ENCODE peak calls at places on chromosomes 13 and 19, in seven cellular contexts. One of them, this sample, is unnamed.

GRCh38 chr13:111183959-111184684 is 69.0 kb downstream of the ARHGEF7 start:
- DNase-seq in nucleus accumbens: no peak
- DNase-seq in iPS DF 19.7: no peak
- DNase-seq in aorta: peak
- DNase-seq in A549: no peak
- DNase-seq in SW 1271: no peak
- DNase-seq in AG20443: no peak
- DNase-seq in this sample: no peak

GRCh38 chr19:34559045-34559444 is 77.5 kb downstream of the WTIP start:
- DNase-seq in SW 1271: no peak
- DNase-seq in nucleus accumbens: no peak
- DNase-seq in AG20443: no peak
- DNase-seq in iPS DF 19.7: no peak
- DNase-seq in A549: no peak
- DNase-seq in aorta: no peak
- DNase-seq in this sample: no peak

GRCh38 chr19:52474351-52475127 is 21.2 kb downstream of the ZNF578 start:
- DNase-seq in aorta: no peak
- DNase-seq in A549: no peak
- DNase-seq in nucleus accumbens: no peak
- DNase-seq in SW 1271: no peak
- DNase-seq in AG20443: no peak
- DNase-seq in iPS DF 19.7: no peak
- DNase-seq in this sample: no peak

GRCh38 chr13:25874907-25875306 is 176.9 kb downstream of the SHISA2 start:
- DNase-seq in iPS DF 19.7: no peak
- DNase-seq in aorta: no peak
- DNase-seq in A549: no peak
- DNase-seq in SW 1271: no peak
- DNase-seq in nucleus accumbens: no peak
- DNase-seq in AG20443: no peak
- DNase-seq in this sample: no peak

GRCh38 chr13:45615501-45616101 is at the start of gene ERICH6B:
- DNase-seq in nucleus accumbens: peak
- DNase-seq in iPS DF 19.7: peak
- DNase-seq in A549: no peak
- DNase-seq in AG20443: peak
- DNase-seq in aorta: peak
- DNase-seq in SW 1271: no peak
- DNase-seq in this sample: peak

GRCh38 chr19:34963531-34964406 is at the start of gene ZNF792:
- DNase-seq in SW 1271: peak
- DNase-seq in AG20443: peak
- DNase-seq in iPS DF 19.7: no peak
- DNase-seq in A549: peak
- DNase-seq in aorta: peak
- DNase-seq in nucleus accumbens: peak
- DNase-seq in this sample: peak

GRCh38 chr19:15264061-15264932 is 32.0 kb upstream of the EPHX3 start:
- DNase-seq in iPS DF 19.7: peak
- DNase-seq in nucleus accumbens: peak
- DNase-seq in A549: peak
- DNase-seq in AG20443: peak
- DNase-seq in aorta: peak
- DNase-seq in SW 1271: no peak
- DNase-seq in this sample: peak

GRCh38 chr19:55461974-55462628 is 659 bp upstream of the ISOC2 start:
- DNase-seq in aorta: no peak
- DNase-seq in nucleus accumbens: no peak
- DNase-seq in iPS DF 19.7: no peak
- DNase-seq in A549: no peak
- DNase-seq in SW 1271: peak
- DNase-seq in AG20443: peak
- DNase-seq in this sample: no peak

GRCh38 chr19:10961763-10962536 is 1.1 kb downstream of the SMARCA4 start:
- DNase-seq in iPS DF 19.7: no peak
- DNase-seq in SW 1271: no peak
- DNase-seq in nucleus accumbens: no peak
- DNase-seq in aorta: no peak
- DNase-seq in A549: no peak
- DNase-seq in AG20443: no peak
- DNase-seq in this sample: no peak

GRCh38 chr19:6273701-6274601 is 5.8 kb downstream of the MLLT1 start:
- DNase-seq in SW 1271: peak
- DNase-seq in AG20443: peak
- DNase-seq in aorta: peak
- DNase-seq in A549: no peak
- DNase-seq in iPS DF 19.7: no peak
- DNase-seq in nucleus accumbens: peak
- DNase-seq in this sample: peak

GRCh38 chr19:35563207-35563829 is at the start of gene ATP4A:
- DNase-seq in A549: no peak
- DNase-seq in AG20443: no peak
- DNase-seq in aorta: no peak
- DNase-seq in iPS DF 19.7: no peak
- DNase-seq in SW 1271: no peak
- DNase-seq in nucleus accumbens: no peak
- DNase-seq in this sample: no peak

GRCh38 chr19:40555978-40556689 is 20.5 kb upstream of the SHKBP1 start:
- DNase-seq in SW 1271: no peak
- DNase-seq in AG20443: no peak
- DNase-seq in A549: no peak
- DNase-seq in aorta: no peak
- DNase-seq in iPS DF 19.7: no peak
- DNase-seq in nucleus accumbens: no peak
- DNase-seq in this sample: no peak

GRCh38 chr19:6375411-6376010 is at the start of gene PSPN:
- DNase-seq in A549: no peak
- DNase-seq in iPS DF 19.7: no peak
- DNase-seq in SW 1271: no peak
- DNase-seq in AG20443: no peak
- DNase-seq in nucleus accumbens: no peak
- DNase-seq in aorta: no peak
- DNase-seq in this sample: no peak

GRCh38 chr19:13902993-13903555 is 2.8 kb downstream of the BRME1 start:
- DNase-seq in nucleus accumbens: no peak
- DNase-seq in SW 1271: peak
- DNase-seq in AG20443: no peak
- DNase-seq in A549: no peak
- DNase-seq in aorta: no peak
- DNase-seq in iPS DF 19.7: no peak
- DNase-seq in this sample: peak

GRCh38 chr19:34171539-34171876 is 796 bp upstream of the LSM14A start:
- DNase-seq in A549: peak
- DNase-seq in SW 1271: no peak
- DNase-seq in nucleus accumbens: peak
- DNase-seq in aorta: no peak
- DNase-seq in AG20443: peak
- DNase-seq in iPS DF 19.7: no peak
- DNase-seq in this sample: no peak

GRCh38 chr19:3398114-3398899 is 31.9 kb downstream of the NFIC start:
- DNase-seq in nucleus accumbens: peak
- DNase-seq in A549: no peak
- DNase-seq in iPS DF 19.7: no peak
- DNase-seq in AG20443: peak
- DNase-seq in aorta: peak
- DNase-seq in SW 1271: no peak
- DNase-seq in this sample: no peak

GRCh38 chr13:65378484-65378883 is 1851.7 kb downstream of the PCDH9 start:
- DNase-seq in aorta: no peak
- DNase-seq in nucleus accumbens: no peak
- DNase-seq in A549: no peak
- DNase-seq in AG20443: no peak
- DNase-seq in SW 1271: no peak
- DNase-seq in iPS DF 19.7: peak
- DNase-seq in this sample: no peak

GRCh38 chr13:113116206-113116800 is 6.3 kb upstream of the F10 start:
- DNase-seq in aorta: no peak
- DNase-seq in SW 1271: no peak
- DNase-seq in nucleus accumbens: no peak
- DNase-seq in AG20443: no peak
- DNase-seq in A549: no peak
- DNase-seq in iPS DF 19.7: no peak
- DNase-seq in this sample: no peak

GRCh38 chr19:52428937-52429336 is at the start of gene ZNF534:
- DNase-seq in nucleus accumbens: no peak
- DNase-seq in iPS DF 19.7: no peak
- DNase-seq in aorta: no peak
- DNase-seq in AG20443: no peak
- DNase-seq in SW 1271: no peak
- DNase-seq in A549: no peak
- DNase-seq in this sample: no peak

GRCh38 chr13:46684287-46685001 is 112.5 kb downstream of the ESD start:
- DNase-seq in AG20443: no peak
- DNase-seq in nucleus accumbens: no peak
- DNase-seq in aorta: no peak
- DNase-seq in iPS DF 19.7: peak
- DNase-seq in SW 1271: no peak
- DNase-seq in A549: no peak
- DNase-seq in this sample: no peak

GRCh38 chr19:11268783-11269267 is 6.5 kb upstream of the DOCK6 start:
- DNase-seq in SW 1271: peak
- DNase-seq in iPS DF 19.7: no peak
- DNase-seq in nucleus accumbens: peak
- DNase-seq in A549: no peak
- DNase-seq in AG20443: no peak
- DNase-seq in aorta: no peak
- DNase-seq in this sample: peak

GRCh38 chr13:42875448-42876269 is 94.3 kb downstream of the FAM216B start:
- DNase-seq in aorta: no peak
- DNase-seq in iPS DF 19.7: peak
- DNase-seq in nucleus accumbens: no peak
- DNase-seq in AG20443: no peak
- DNase-seq in A549: no peak
- DNase-seq in SW 1271: no peak
- DNase-seq in this sample: peak

GRCh38 chr13:21759503-21759902 is 88.6 kb downstream of the FGF9 start:
- DNase-seq in SW 1271: no peak
- DNase-seq in A549: no peak
- DNase-seq in iPS DF 19.7: no peak
- DNase-seq in AG20443: no peak
- DNase-seq in nucleus accumbens: no peak
- DNase-seq in aorta: no peak
- DNase-seq in this sample: no peak

GRCh38 chr13:105638446-105638845 is 897.0 kb downstream of the EFNB2 start:
- DNase-seq in AG20443: no peak
- DNase-seq in nucleus accumbens: no peak
- DNase-seq in aorta: no peak
- DNase-seq in iPS DF 19.7: no peak
- DNase-seq in A549: no peak
- DNase-seq in SW 1271: no peak
- DNase-seq in this sample: no peak

GRCh38 chr19:49921871-49922755 is 6.9 kb upstream of the ATF5 start:
- DNase-seq in A549: no peak
- DNase-seq in iPS DF 19.7: no peak
- DNase-seq in nucleus accumbens: no peak
- DNase-seq in AG20443: peak
- DNase-seq in SW 1271: no peak
- DNase-seq in aorta: peak
- DNase-seq in this sample: no peak

GRCh38 chr19:3055741-3056453 is 6.4 kb downstream of the TLE5 start:
- DNase-seq in iPS DF 19.7: no peak
- DNase-seq in SW 1271: no peak
- DNase-seq in aorta: peak
- DNase-seq in A549: peak
- DNase-seq in AG20443: no peak
- DNase-seq in nucleus accumbens: no peak
- DNase-seq in this sample: no peak

This sample was measured in BE2C.